ENCODE peak calls at places on chromosomes 12 and 14, in seven cellular contexts. Z, R, C, V, P, U and G are unnamed samples. For H3K36me3, the result is how much of the 10 kb centered on the place peaks cover.

GRCh38 chr12:104152691-104153241 is 14.8 kb upstream of the NFYB start:
- DNase-seq in Z (no peak), R (no peak), C (no peak), V (no peak), P (no peak), U (no peak), G (no peak)

GRCh38 chr12:59570134-59570533 is 25.7 kb upstream of the SLC16A7 start:
- DNase-seq in Z (no peak), R (no peak), C (no peak), V (no peak), P (no peak), U (no peak), G (no peak)

GRCh38 chr12:63864456-63864709 is 19.9 kb downstream of the SRGAP1 start:
- DNase-seq in Z (no peak), R (no peak), C (no peak), V (no peak), P (no peak), U (no peak), G (no peak)

GRCh38 chr12:26629864-26630263 is 203.1 kb downstream of the ITPR2 start:
- DNase-seq in Z (no peak), R (no peak), C (no peak), V (peak), P (peak), U (no peak), G (no peak)

GRCh38 chr14:91866061-91866460 is 1.3 kb downstream of the TC2N start:
- DNase-seq in Z (no peak), R (no peak), C (no peak), V (no peak), P (no peak), U (peak), G (no peak)

GRCh38 chr12:57389033-57389432 is 41.8 kb downstream of the R3HDM2 start:
- DNase-seq in Z (no peak), R (no peak), C (no peak), V (no peak), P (no peak), U (no peak), G (no peak)

GRCh38 chr14:61184117-61184516 is 97.0 kb downstream of the TMEM30B start:
- DNase-seq in Z (no peak), R (no peak), C (no peak), V (no peak), P (no peak), U (no peak), G (no peak)

GRCh38 chr14:58796636-58797429 is 159.1 kb downstream of the DACT1 start:
- DNase-seq in Z (no peak), R (no peak), C (no peak), V (peak), P (no peak), U (peak), G (no peak)

GRCh38 chr12:93078092-93078491 is 149.0 kb upstream of the EEA1 start:
- DNase-seq in Z (no peak), R (no peak), C (no peak), V (no peak), P (no peak), U (no peak), G (no peak)

GRCh38 chr14:42499137-42499536 is 892.5 kb downstream of the LRFN5 start:
- DNase-seq in Z (no peak), R (no peak), C (no peak), V (no peak), P (no peak), U (no peak), G (no peak)

GRCh38 chr12:48151103-48151771 is 6.1 kb downstream of the ASB8 start:
- DNase-seq in Z (no peak), R (no peak), C (no peak), V (no peak), P (no peak), U (no peak), G (peak)

GRCh38 chr12:48143898-48144297 is 13.4 kb downstream of the ASB8 start:
- DNase-seq in Z (no peak), R (no peak), C (no peak), V (no peak), P (no peak), U (no peak), G (no peak)

GRCh38 chr12:48142818-48143674 is 14.3 kb downstream of the ASB8 start:
- DNase-seq in Z (no peak), R (no peak), C (no peak), V (no peak), P (no peak), U (no peak), G (no peak)

DNA sequence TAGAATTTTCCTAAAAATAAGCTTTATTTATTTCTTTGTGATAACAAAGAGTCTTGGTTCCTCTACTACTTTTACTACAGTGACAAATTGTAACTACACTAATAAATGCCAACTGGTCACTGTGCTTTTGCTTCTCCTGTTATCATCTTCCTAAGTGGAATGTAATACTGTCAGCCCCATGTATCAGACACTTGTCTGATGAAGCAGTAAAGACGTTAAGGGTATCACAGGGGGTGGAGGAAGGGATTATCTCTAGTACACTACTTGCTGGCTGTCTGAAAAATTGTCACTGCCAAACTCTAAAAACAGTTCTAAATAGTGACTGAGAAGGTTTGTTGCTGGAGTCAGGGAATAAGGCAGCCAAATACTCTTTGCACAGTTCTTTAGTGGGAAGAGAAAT is 11.3 kb downstream of the ASB8 start:
- DNase-seq in Z (no peak), R (no peak), C (no peak), V (no peak), P (no peak), U (no peak), G (no peak)
- H3K36me3 ChIP-seq in Z (half or more), R (under half), C (under half), V (under half), P (half or more), U (under half), G (half or more)

GRCh38 chr14:100603341-100604125 is 16.3 kb upstream of the BEGAIN start:
- DNase-seq in Z (no peak), R (no peak), C (no peak), V (no peak), P (peak), U (no peak), G (no peak)

GRCh38 chr14:100604126-100604501 is 16.9 kb upstream of the BEGAIN start:
- DNase-seq in Z (no peak), R (no peak), C (no peak), V (no peak), P (no peak), U (no peak), G (no peak)

GRCh38 chr14:100604709-100605108 is 17.5 kb upstream of the BEGAIN start:
- DNase-seq in Z (no peak), R (no peak), C (no peak), V (no peak), P (peak), U (no peak), G (no peak)

GRCh38 chr14:100605706-100606686 is 18.8 kb upstream of the BEGAIN start:
- DNase-seq in Z (no peak), R (no peak), C (no peak), V (peak), P (peak), U (no peak), G (no peak)

GRCh38 chr14:100605230-100605629 is 18.0 kb upstream of the BEGAIN start:
- DNase-seq in Z (no peak), R (no peak), C (no peak), V (no peak), P (peak), U (no peak), G (no peak)
- H3K36me3 ChIP-seq in Z (under half), R (under half), C (under half), V (under half), P (under half), U (under half), G (under half)

GRCh38 chr14:22600027-22600426 is 1.9 kb downstream of the ABHD4 start:
- DNase-seq in Z (no peak), R (no peak), C (no peak), V (no peak), P (no peak), U (peak), G (no peak)

GRCh38 chr14:22602853-22603252 is 4.8 kb downstream of the ABHD4 start:
- DNase-seq in Z (no peak), R (no peak), C (no peak), V (no peak), P (no peak), U (no peak), G (no peak)

GRCh38 chr14:22602011-22602410 is 3.9 kb downstream of the ABHD4 start:
- DNase-seq in Z (no peak), R (no peak), C (no peak), V (no peak), P (no peak), U (peak), G (no peak)

GRCh38 chr14:22599349-22599748 is 1.2 kb downstream of the ABHD4 start:
- DNase-seq in Z (no peak), R (no peak), C (no peak), V (no peak), P (no peak), U (peak), G (no peak)

GRCh38 chr14:22601456-22601855 is 3.4 kb downstream of the ABHD4 start:
- DNase-seq in Z (no peak), R (no peak), C (no peak), V (no peak), P (no peak), U (no peak), G (no peak)
- H3K36me3 ChIP-seq in Z (under half), R (under half), C (under half), V (under half), P (under half), U (under half), G (half or more)

DNA sequence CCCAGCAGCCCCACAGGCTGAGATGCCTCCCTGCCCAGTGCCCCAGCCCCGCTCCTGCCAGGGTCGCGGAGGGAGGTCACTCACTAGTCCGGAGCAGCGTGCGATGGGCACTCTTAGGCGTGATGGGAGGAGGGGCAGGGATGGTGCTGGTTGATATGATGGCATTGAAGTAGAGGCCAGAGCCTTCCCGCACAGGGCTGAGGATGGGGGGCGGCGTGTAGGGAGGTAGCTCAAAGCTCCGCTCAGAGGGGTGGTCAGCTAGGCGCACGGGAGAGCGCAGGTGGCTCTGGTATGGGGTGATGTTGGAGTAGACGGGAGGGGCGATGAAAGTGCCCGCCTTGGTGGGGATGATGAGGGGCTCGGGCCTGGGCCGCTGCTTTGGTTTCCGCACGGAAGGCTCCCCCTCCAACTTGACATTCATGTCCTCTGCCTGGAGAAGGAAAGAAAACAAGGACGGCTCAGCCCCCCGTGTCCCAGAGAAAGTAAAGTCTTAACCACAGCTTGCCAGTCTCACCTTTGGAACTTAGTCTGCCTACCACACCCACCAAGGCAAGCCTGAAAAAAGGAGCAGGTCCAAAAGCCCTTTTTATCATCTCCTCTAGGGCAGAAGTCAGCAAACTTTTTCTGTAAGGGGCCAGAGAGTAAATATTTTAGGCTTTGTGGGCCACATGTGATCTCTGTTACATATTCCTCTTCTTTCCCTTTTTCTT is 15.5 kb upstream of the PNMA1 start:
- DNase-seq in Z (no peak), R (no peak), C (peak), V (no peak), P (no peak), U (no peak), G (no peak)
- H3K36me3 ChIP-seq in Z (under half), R (under half), C (under half), V (under half), P (half or more), U (under half), G (half or more)

GRCh38 chr14:105247715-105248367 is 492 bp upstream of the BTBD6 start:
- DNase-seq in Z (no peak), R (no peak), C (no peak), V (peak), P (no peak), U (no peak), G (no peak)
- H3K36me3 ChIP-seq in Z (under half), R (under half), C (under half), V (under half), P (under half), U (under half), G (under half)

GRCh38 chr14:55324812-55325211 is 53.6 kb downstream of the FBXO34 start:
- DNase-seq in Z (no peak), R (no peak), C (no peak), V (no peak), P (no peak), U (no peak), G (no peak)
- H3K36me3 ChIP-seq in Z (under half), R (under half), C (under half), V (under half), P (under half), U (under half), G (under half)

DNA sequence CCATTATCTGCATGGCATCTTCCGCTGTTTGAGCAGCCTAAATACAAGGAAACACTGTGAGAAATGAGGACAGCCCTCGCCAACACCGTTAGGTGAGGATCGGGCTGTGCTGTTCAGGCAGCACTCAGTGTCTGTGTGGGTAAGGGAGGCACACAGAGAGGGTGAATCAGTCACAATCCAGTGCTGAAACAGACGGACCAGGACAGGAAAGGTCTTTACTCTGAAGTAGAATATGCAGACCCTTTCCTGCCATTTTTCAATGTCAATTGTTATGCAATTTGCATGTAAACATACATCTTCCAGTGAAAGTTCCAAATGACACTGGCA is 53.0 kb upstream of the VPS33A start:
- DNase-seq in Z (no peak), R (no peak), C (no peak), V (no peak), P (no peak), U (no peak), G (peak)
- H3K36me3 ChIP-seq in Z (under half), R (under half), C (under half), V (under half), P (under half), U (under half), G (half or more)

DNA sequence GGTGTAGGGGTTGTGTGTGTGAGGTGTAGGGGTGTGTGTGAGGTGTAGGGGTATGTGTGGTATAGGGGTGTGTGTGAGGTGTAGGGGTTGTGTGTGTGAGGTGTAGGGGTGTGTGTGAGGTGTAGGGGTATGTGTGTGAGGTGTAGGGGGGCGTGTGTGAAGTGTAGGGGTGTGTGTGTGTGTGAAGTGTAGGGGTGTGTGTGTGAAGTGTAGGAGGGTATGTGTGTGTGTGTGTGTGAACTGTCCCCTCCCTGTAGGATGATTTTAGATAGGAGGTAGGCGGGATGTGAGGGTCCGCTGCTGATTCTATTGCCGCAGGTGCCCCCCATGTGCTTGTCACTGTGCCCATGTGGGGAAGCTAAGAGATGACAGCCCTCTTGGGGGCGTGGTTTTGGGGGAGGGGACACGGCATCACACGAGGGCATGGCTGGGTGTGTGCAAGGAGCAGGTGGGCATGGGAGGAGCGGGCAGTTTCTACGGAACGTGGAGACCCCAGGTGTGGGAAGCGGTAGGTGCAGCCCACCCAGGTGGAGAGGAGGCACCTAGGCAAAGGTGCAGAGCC is 88.5 kb downstream of the DDX51 start:
- DNase-seq in Z (no peak), R (no peak), C (no peak), V (no peak), P (no peak), U (no peak), G (no peak)
- H3K36me3 ChIP-seq in Z (under half), R (under half), C (under half), V (under half), P (half or more), U (under half), G (under half)

GRCh38 chr12:54401127-54401526 is 16.6 kb upstream of the ZNF385A start:
- DNase-seq in Z (no peak), R (no peak), C (no peak), V (no peak), P (no peak), U (no peak), G (no peak)
- H3K36me3 ChIP-seq in Z (half or more), R (under half), C (under half), V (under half), P (half or more), U (under half), G (under half)

DNA sequence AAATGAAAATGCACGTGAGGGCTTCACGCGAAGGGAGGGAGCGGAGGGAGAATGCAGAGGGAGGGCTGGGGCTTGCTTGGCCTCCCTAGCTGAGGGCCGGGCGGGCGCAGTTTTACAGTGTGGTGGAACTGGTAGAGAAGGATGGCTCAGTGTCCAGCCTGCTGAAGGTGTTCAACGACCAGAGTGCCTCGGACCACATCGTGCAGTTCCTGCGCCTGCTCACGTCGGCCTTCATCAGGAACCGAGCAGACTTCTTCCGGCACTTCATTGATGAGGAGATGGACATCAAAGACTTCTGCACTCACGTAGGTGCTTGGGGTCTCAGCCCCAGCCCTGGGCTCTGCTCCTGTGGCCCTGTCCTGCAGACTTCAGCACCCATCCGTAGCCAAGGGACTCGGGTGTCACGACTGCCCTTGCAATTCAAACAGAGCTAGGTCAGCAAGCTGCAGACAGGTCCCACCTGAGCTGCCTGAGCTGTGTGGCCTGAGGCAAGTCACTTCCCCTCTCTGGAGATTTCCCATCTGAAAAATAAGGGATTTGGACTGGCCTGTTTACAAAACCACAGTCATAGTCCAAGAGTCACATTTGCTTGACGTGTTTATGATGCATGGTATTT is 18.4 kb downstream of the OTUB2 start:
- DNase-seq in Z (no peak), R (no peak), C (no peak), V (no peak), P (peak), U (no peak), G (no peak)
- H3K36me3 ChIP-seq in Z (under half), R (under half), C (under half), V (under half), P (half or more), U (under half), G (half or more)